ENCODE peak calls at places on chromosomes 3 and 15, in eight cellular contexts. B, X, H, L, Q, G, A and S are unnamed samples.

GRCh38 chr3:30354972-30355371 is 251.4 kb upstream of the TGFBR2 start:
- DNase-seq in X (no peak), G (no peak), H (no peak), L (no peak), B (no peak), Q (no peak), A (no peak), S (peak)

GRCh38 chr15:58472821-58473581 is 41.2 kb downstream of the LIPC start:
- DNase-seq in H (peak), Q (no peak), X (no peak), A (no peak), B (no peak), G (no peak), L (no peak), S (peak)

GRCh38 chr3:71218508-71218907 is 365.0 kb downstream of the FOXP1 start:
- DNase-seq in L (no peak), Q (no peak), X (no peak), B (no peak), A (no peak), H (no peak), G (no peak), S (no peak)

GRCh38 chr15:51053571-51053970 is 41.1 kb downstream of the TNFAIP8L3 start:
- DNase-seq in L (no peak), G (no peak), X (no peak), A (no peak), H (no peak), B (no peak), Q (no peak), S (no peak)

GRCh38 chr15:80242802-80243201 is 9.2 kb downstream of the CTXND1 start:
- DNase-seq in A (no peak), H (no peak), G (no peak), B (no peak), X (no peak), Q (no peak), L (no peak), S (no peak)

GRCh38 chr3:59425371-59425770 is 375.5 kb upstream of the CFAP20DC start:
- DNase-seq in H (no peak), L (no peak), Q (no peak), A (no peak), X (no peak), B (no peak), G (peak), S (no peak)

GRCh38 chr3:177361042-177361938 is 164.0 kb upstream of the TBL1XR1 start:
- DNase-seq in L (no peak), B (no peak), X (no peak), Q (no peak), A (no peak), H (no peak), G (no peak), S (no peak)

GRCh38 chr3:27228805-27229204 is 140.4 kb downstream of the NEK10 start:
- DNase-seq in X (peak), L (no peak), B (no peak), G (no peak), Q (no peak), A (no peak), H (no peak), S (no peak)

GRCh38 chr3:148720873-148721272 is 23.2 kb downstream of the AGTR1 start:
- DNase-seq in B (no peak), H (no peak), L (no peak), Q (no peak), X (no peak), G (no peak), A (no peak), S (no peak)

GRCh38 chr3:134373278-134373941 is 837 bp downstream of the AMOTL2 start:
- DNase-seq in B (peak), H (no peak), X (no peak), A (peak), G (peak), L (no peak), Q (peak), S (peak)

GRCh38 chr3:58647661-58648141 is 18.9 kb downstream of the FAM3D start:
- DNase-seq in X (no peak), B (no peak), L (no peak), H (no peak), G (no peak), Q (no peak), A (no peak), S (peak)

GRCh38 chr3:15055019-15055557 is 10.0 kb downstream of the MRPS25 start:
- DNase-seq in X (peak), A (no peak), L (peak), H (peak), B (no peak), G (no peak), Q (no peak), S (no peak)

GRCh38 chr3:182802413-182802812 is 9.1 kb downstream of the ATP11B start:
- DNase-seq in X (no peak), H (no peak), L (no peak), B (no peak), Q (no peak), G (no peak), A (no peak), S (no peak)

GRCh38 chr3:52679811-52680210 is 5.9 kb downstream of the PBRM1 start:
- DNase-seq in B (no peak), X (no peak), L (no peak), H (no peak), A (no peak), G (no peak), Q (no peak), S (no peak)

GRCh38 chr3:79994397-79994796 is 226.6 kb upstream of the ROBO1 start:
- DNase-seq in A (no peak), L (no peak), H (no peak), Q (no peak), X (no peak), G (no peak), B (no peak), S (no peak)

GRCh38 chr3:60932669-60933068 is 318.6 kb downstream of the FHIT start:
- DNase-seq in X (no peak), A (no peak), B (no peak), H (no peak), Q (no peak), L (no peak), G (no peak), S (no peak)

GRCh38 chr3:143090486-143090885 is 29.1 kb upstream of the CHST2 start:
- DNase-seq in H (no peak), Q (no peak), A (peak), B (no peak), X (no peak), G (no peak), L (no peak), S (no peak)